ENCODE peak calls at places on chromosomes 11 and 22, in seven cellular contexts. K, L, S, C, M, W and H are unnamed samples.

GRCh38 chr22:32083814-32084213 is 40.8 kb downstream of the SLC5A1 start:
- DNase-seq in K (no peak), L (no peak), S (no peak), C (no peak), M (no peak), W (no peak), H (no peak)

GRCh38 chr11:133821776-133822175 is 23.5 kb downstream of the SPATA19 start:
- DNase-seq in K (peak), L (peak), S (peak), C (no peak), M (no peak), W (no peak), H (no peak)

GRCh38 chr11:15889972-15890371 is 466.4 kb downstream of the SOX6 start:
- DNase-seq in K (no peak), L (no peak), S (peak), C (no peak), M (no peak), W (no peak), H (no peak)

GRCh38 chr11:106101797-106102196 is 24.3 kb downstream of the AASDHPPT start:
- DNase-seq in K (no peak), L (no peak), S (no peak), C (no peak), M (no peak), W (no peak), H (no peak)

GRCh38 chr11:75261474-75261847 is 20.9 kb downstream of the TPBGL start:
- DNase-seq in K (no peak), L (peak), S (no peak), C (no peak), M (peak), W (peak), H (no peak)

GRCh38 chr11:46930089-46930488 is 6.5 kb upstream of the CSTPP1 start:
- DNase-seq in K (no peak), L (no peak), S (no peak), C (no peak), M (no peak), W (no peak), H (no peak)

GRCh38 chr22:22154068-22154467 is 90.5 kb upstream of the VPREB1 start:
- DNase-seq in K (no peak), L (no peak), S (no peak), C (no peak), M (no peak), W (no peak), H (no peak)

GRCh38 chr11:119306373-119306890 is 10.5 kb downstream of the MCAM start:
- DNase-seq in K (no peak), L (no peak), S (no peak), C (peak), M (peak), W (no peak), H (no peak)

GRCh38 chr11:63535734-63536133 is 874 bp upstream of the PLAAT4 start:
- DNase-seq in K (no peak), L (peak), S (no peak), C (no peak), M (no peak), W (no peak), H (no peak)

GRCh38 chr11:117970400-117971024 is 15.7 kb upstream of the IL10RA start:
- DNase-seq in K (no peak), L (peak), S (no peak), C (no peak), M (no peak), W (no peak), H (no peak)

GRCh38 chr11:28529540-28530410 is 421.6 kb downstream of the METTL15 start:
- DNase-seq in K (no peak), L (no peak), S (peak), C (no peak), M (no peak), W (no peak), H (no peak)
- TF ChIP-seq CTCF in K (peak), L (no peak), S (peak), C (peak), M (no peak), W (no peak), H (peak)

GRCh38 chr11:43354311-43354710 is 4.4 kb upstream of the TTC17 start:
- DNase-seq in K (no peak), L (no peak), S (no peak), C (no peak), M (no peak), W (no peak), H (no peak)

GRCh38 chr11:43358670-43359431 is at the start of gene TTC17:
- DNase-seq in K (peak), L (peak), S (peak), C (peak), M (peak), W (peak), H (peak)

GRCh38 chr11:43360361-43361032 is 1.8 kb downstream of the TTC17 start:
- DNase-seq in K (no peak), L (no peak), S (no peak), C (no peak), M (no peak), W (no peak), H (no peak)

GRCh38 chr11:43358308-43358669 is 431 bp upstream of the TTC17 start:
- DNase-seq in K (no peak), L (no peak), S (no peak), C (no peak), M (no peak), W (no peak), H (no peak)

DNA sequence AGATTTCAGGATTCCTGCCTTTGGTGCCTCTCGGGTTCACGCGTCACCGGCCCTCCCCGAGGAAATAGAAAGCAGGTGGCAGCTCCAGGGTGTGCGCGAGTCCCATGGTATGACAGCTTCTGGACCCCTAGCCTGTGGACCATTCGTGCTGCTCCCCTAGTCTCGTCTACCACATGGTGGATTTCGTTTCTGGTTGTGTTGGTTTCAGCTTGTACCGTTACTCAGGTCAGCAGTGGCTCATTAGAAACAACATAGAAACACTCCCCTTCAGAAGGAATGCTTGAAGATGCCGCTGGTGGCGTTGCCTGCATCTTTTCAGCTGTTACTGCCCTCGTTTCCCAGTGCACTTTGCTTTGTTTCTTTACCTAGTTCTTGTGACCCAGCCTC is 705 bp downstream of the TTC17 start:
- DNase-seq in K (no peak), L (no peak), S (no peak), C (no peak), M (no peak), W (no peak), H (no peak)
- TF ChIP-seq CTCF in K (no peak), L (no peak), S (no peak), C (no peak), M (no peak), W (no peak), H (no peak)

GRCh38 chr22:25880524-25880923 is 138.5 kb downstream of the MYO18B start:
- DNase-seq in K (no peak), L (peak), S (no peak), C (no peak), M (no peak), W (no peak), H (no peak)
- TF ChIP-seq CTCF in K (no peak), L (no peak), S (no peak), C (no peak), M (no peak), W (no peak), H (no peak)

GRCh38 chr22:38296372-38296771 is 20.9 kb downstream of the CSNK1E start:
- DNase-seq in K (no peak), L (no peak), S (no peak), C (no peak), M (no peak), W (no peak), H (no peak)

GRCh38 chr22:38299758-38300157 is 17.5 kb downstream of the CSNK1E start:
- DNase-seq in K (no peak), L (no peak), S (no peak), C (no peak), M (no peak), W (no peak), H (no peak)

GRCh38 chr22:38299001-38299651 is 18.1 kb downstream of the CSNK1E start:
- DNase-seq in K (no peak), L (no peak), S (no peak), C (no peak), M (no peak), W (no peak), H (no peak)

GRCh38 chr22:38300197-38300945 is 16.9 kb downstream of the CSNK1E start:
- DNase-seq in K (no peak), L (no peak), S (no peak), C (no peak), M (no peak), W (no peak), H (no peak)

DNA sequence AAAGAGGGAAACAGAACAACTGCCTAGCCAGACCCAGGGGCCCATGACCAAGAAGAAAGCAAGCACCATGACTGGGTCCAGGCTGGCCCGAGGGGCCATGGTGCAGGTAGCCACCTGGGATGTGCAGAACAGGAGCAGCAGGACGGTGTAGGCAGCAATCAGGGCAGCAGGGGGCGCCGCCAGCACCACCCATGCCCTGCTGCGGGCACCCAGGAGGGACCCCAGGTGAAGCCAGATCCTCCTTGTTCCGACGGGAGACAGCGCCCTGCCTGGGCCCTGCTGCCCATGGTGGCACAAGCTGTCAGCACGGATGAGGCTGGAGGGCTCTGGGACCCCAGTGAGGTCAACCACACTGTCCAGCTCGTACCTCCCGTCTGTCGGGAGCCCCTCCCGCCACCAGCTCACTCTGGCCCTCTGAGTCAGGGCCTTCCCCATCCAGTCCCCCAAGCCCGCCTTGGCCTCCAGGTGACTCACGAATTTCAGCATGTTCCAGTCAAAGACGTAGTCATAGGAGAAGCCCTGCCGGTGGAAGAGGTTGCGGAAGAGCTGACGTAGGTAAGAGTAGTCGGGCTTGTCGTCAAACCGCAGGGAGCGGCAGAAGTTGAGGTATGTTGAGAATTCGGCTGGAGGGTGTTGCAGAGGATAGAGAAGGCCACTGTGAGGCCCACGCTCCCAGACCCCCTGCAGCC is 18.8 kb downstream of the CSNK1E start:
- DNase-seq in K (no peak), L (no peak), S (peak), C (peak), M (no peak), W (no peak), H (no peak)
- TF ChIP-seq CTCF in K (no peak), L (no peak), S (peak), C (peak), M (peak), W (no peak), H (peak)

GRCh38 chr11:35618497-35619029 is 303 bp downstream of the FJX1 start:
- DNase-seq in K (peak), L (no peak), S (peak), C (peak), M (peak), W (peak), H (no peak)

GRCh38 chr11:35615911-35616900 is 2.1 kb upstream of the FJX1 start:
- DNase-seq in K (peak), L (no peak), S (peak), C (no peak), M (peak), W (no peak), H (no peak)

GRCh38 chr11:35617687-35618496 is at the start of gene FJX1:
- DNase-seq in K (peak), L (peak), S (peak), C (peak), M (peak), W (peak), H (peak)

GRCh38 chr11:35619030-35619753 is 932 bp downstream of the FJX1 start:
- DNase-seq in K (no peak), L (peak), S (peak), C (peak), M (peak), W (peak), H (peak)

DNA sequence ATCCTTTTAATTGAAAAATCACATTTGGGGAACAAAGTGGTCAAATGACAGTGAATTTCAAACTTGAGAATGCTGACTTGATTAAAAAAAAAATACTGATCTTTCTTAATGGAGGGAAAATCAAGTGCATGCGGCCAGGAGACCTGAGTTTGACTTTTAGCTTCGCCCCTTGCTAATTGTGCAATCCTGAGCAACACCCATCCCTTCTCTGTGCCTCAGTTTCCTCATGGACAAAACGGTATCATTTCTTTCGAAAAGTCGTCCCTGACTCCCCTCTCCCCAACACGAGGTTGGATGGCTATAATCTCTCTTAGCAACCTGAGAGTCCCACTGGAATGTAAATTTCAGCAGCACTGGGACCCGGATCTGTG is 959 bp upstream of the FJX1 start:
- DNase-seq in K (no peak), L (no peak), S (no peak), C (no peak), M (no peak), W (no peak), H (no peak)
- TF ChIP-seq CTCF in K (no peak), L (no peak), S (no peak), C (no peak), M (no peak), W (no peak), H (no peak)

GRCh38 chr11:32874144-32874543 is 18.5 kb upstream of the QSER1 start:
- DNase-seq in K (no peak), L (no peak), S (peak), C (no peak), M (no peak), W (no peak), H (no peak)

DNA sequence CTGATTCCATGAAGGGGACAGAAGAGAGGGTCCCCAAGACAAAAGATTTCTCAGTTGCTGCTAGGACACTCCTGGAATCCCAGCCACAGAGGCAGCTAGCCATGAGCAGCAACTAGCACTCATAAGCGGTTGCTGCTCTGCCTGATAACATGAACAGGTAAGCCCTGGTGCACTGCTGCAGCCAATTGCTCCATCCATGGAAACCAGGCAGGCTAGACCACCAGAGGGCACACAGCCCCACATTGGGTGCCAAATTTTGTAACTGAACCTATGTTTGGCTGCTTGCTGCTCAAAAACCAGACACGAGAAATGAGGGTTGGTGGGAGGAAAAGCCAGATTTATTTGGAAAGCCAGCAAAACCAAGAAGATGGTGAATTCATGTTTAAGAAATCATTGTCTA is 21.9 kb upstream of the QSER1 start:
- DNase-seq in K (no peak), L (no peak), S (peak), C (no peak), M (peak), W (no peak), H (no peak)
- TF ChIP-seq CTCF in K (no peak), L (no peak), S (peak), C (peak), M (peak), W (no peak), H (no peak)

GRCh38 chr22:18076060-18076497 is 1.7 kb upstream of the PEX26 start:
- DNase-seq in K (peak), L (peak), S (peak), C (peak), M (peak), W (peak), H (peak)
- TF ChIP-seq CTCF in K (peak), L (no peak), S (peak), C (peak), M (peak), W (peak), H (peak)

DNA sequence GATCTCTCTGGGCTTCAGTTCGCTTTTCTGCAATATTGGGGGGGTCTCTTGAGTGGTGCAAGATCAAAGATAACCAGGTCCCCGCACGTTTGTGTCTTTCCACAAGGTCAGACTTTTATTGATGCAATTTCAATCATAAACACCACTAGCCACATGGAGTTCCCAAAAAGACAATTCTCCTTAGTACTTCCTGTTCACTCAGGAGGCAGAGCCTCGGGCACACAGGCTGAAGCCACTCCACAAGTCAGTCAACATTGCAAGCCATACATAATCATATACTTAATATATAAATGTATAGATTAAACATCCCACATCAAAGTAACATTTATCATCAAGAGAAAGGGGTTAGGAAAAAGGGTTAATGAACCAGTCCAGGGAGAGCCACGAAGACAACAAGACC is 12.0 kb downstream of the ST14 start:
- DNase-seq in K (no peak), L (no peak), S (no peak), C (no peak), M (no peak), W (no peak), H (no peak)
- TF ChIP-seq CTCF in K (no peak), L (no peak), S (no peak), C (no peak), M (no peak), W (no peak), H (no peak)

GRCh38 chr11:2074266-2074825 is 64.8 kb downstream of the IGF2 start:
- DNase-seq in K (no peak), L (no peak), S (peak), C (no peak), M (no peak), W (no peak), H (no peak)
- TF ChIP-seq CTCF in K (no peak), L (no peak), S (peak), C (no peak), M (no peak), W (no peak), H (no peak)